ENCODE peak calls at places on chromosome 21, in nine cellular contexts. One of them, this sample, is unnamed.

GRCh38 chr21:33286600-33287456 is 20.7 kb downstream of the IL10RB start:
- DNase-seq in fibroblast of lung: peak
- DNase-seq in pancreas: no peak
- DNase-seq in adrenal gland: peak
- DNase-seq in A549: peak
- DNase-seq in CD8-positive, alpha-beta memory T cell: no peak
- DNase-seq in astrocyte of the cerebellum: peak
- DNase-seq in thoracic aorta: no peak
- DNase-seq in ovary: peak
- DNase-seq in this sample: no peak

GRCh38 chr21:37370152-37371040 is 3.8 kb downstream of the DYRK1A start:
- DNase-seq in A549: no peak
- DNase-seq in thoracic aorta: no peak
- DNase-seq in ovary: no peak
- DNase-seq in adrenal gland: no peak
- DNase-seq in astrocyte of the cerebellum: no peak
- DNase-seq in pancreas: no peak
- DNase-seq in fibroblast of lung: peak
- DNase-seq in CD8-positive, alpha-beta memory T cell: no peak
- DNase-seq in this sample: no peak

GRCh38 chr21:17451364-17451869 is 61.4 kb upstream of the CXADR start:
- DNase-seq in fibroblast of lung: peak
- DNase-seq in astrocyte of the cerebellum: peak
- DNase-seq in A549: peak
- DNase-seq in ovary: no peak
- DNase-seq in pancreas: no peak
- DNase-seq in thoracic aorta: no peak
- DNase-seq in adrenal gland: no peak
- DNase-seq in CD8-positive, alpha-beta memory T cell: no peak
- DNase-seq in this sample: no peak

GRCh38 chr21:17679002-17679600 is 66.4 kb upstream of the BTG3 start:
- DNase-seq in fibroblast of lung: peak
- DNase-seq in A549: peak
- DNase-seq in thoracic aorta: no peak
- DNase-seq in adrenal gland: no peak
- DNase-seq in pancreas: no peak
- DNase-seq in astrocyte of the cerebellum: peak
- DNase-seq in ovary: no peak
- DNase-seq in CD8-positive, alpha-beta memory T cell: peak
- DNase-seq in this sample: peak

GRCh38 chr21:31397939-31398338 is 53.9 kb upstream of the TIAM1 start:
- DNase-seq in astrocyte of the cerebellum: no peak
- DNase-seq in A549: no peak
- DNase-seq in thoracic aorta: no peak
- DNase-seq in CD8-positive, alpha-beta memory T cell: peak
- DNase-seq in pancreas: no peak
- DNase-seq in adrenal gland: no peak
- DNase-seq in ovary: no peak
- DNase-seq in fibroblast of lung: no peak
- DNase-seq in this sample: no peak

GRCh38 chr21:22421416-22422190 is 1423.4 kb downstream of the NCAM2 start:
- DNase-seq in astrocyte of the cerebellum: no peak
- DNase-seq in adrenal gland: no peak
- DNase-seq in pancreas: no peak
- DNase-seq in A549: no peak
- DNase-seq in ovary: no peak
- DNase-seq in thoracic aorta: no peak
- DNase-seq in fibroblast of lung: no peak
- DNase-seq in CD8-positive, alpha-beta memory T cell: peak
- DNase-seq in this sample: no peak

GRCh38 chr21:32312976-32313375 is 14.3 kb downstream of the MRAP start:
- DNase-seq in CD8-positive, alpha-beta memory T cell: no peak
- DNase-seq in ovary: no peak
- DNase-seq in astrocyte of the cerebellum: no peak
- DNase-seq in pancreas: no peak
- DNase-seq in adrenal gland: peak
- DNase-seq in fibroblast of lung: no peak
- DNase-seq in A549: no peak
- DNase-seq in thoracic aorta: no peak
- DNase-seq in this sample: no peak

GRCh38 chr21:43192501-43193081 is 23.8 kb downstream of the CRYAA start:
- DNase-seq in adrenal gland: peak
- DNase-seq in ovary: peak
- DNase-seq in thoracic aorta: no peak
- DNase-seq in pancreas: no peak
- DNase-seq in A549: no peak
- DNase-seq in fibroblast of lung: no peak
- DNase-seq in CD8-positive, alpha-beta memory T cell: no peak
- DNase-seq in astrocyte of the cerebellum: no peak
- DNase-seq in this sample: no peak

GRCh38 chr21:43645414-43645891 is 13.8 kb downstream of the HSF2BP start:
- DNase-seq in pancreas: no peak
- DNase-seq in A549: peak
- DNase-seq in astrocyte of the cerebellum: peak
- DNase-seq in adrenal gland: peak
- DNase-seq in ovary: peak
- DNase-seq in thoracic aorta: no peak
- DNase-seq in CD8-positive, alpha-beta memory T cell: peak
- DNase-seq in fibroblast of lung: peak
- DNase-seq in this sample: no peak

GRCh38 chr21:32132911-32133310 is 145.9 kb downstream of the MIS18A start:
- DNase-seq in ovary: no peak
- DNase-seq in fibroblast of lung: no peak
- DNase-seq in pancreas: no peak
- DNase-seq in thoracic aorta: no peak
- DNase-seq in astrocyte of the cerebellum: no peak
- DNase-seq in CD8-positive, alpha-beta memory T cell: no peak
- DNase-seq in A549: no peak
- DNase-seq in adrenal gland: no peak
- DNase-seq in this sample: no peak

GRCh38 chr21:37582613-37583012 is 216.0 kb downstream of the DYRK1A start:
- DNase-seq in astrocyte of the cerebellum: peak
- DNase-seq in ovary: peak
- DNase-seq in A549: peak
- DNase-seq in CD8-positive, alpha-beta memory T cell: no peak
- DNase-seq in pancreas: no peak
- DNase-seq in thoracic aorta: no peak
- DNase-seq in fibroblast of lung: peak
- DNase-seq in adrenal gland: peak
- DNase-seq in this sample: no peak

GRCh38 chr21:16455978-16456377 is 726.2 kb downstream of the USP25 start:
- DNase-seq in pancreas: no peak
- DNase-seq in thoracic aorta: no peak
- DNase-seq in astrocyte of the cerebellum: peak
- DNase-seq in ovary: no peak
- DNase-seq in adrenal gland: no peak
- DNase-seq in CD8-positive, alpha-beta memory T cell: no peak
- DNase-seq in A549: no peak
- DNase-seq in fibroblast of lung: peak
- DNase-seq in this sample: no peak

GRCh38 chr21:31604591-31605190 is 54.8 kb upstream of the SOD1 start:
- DNase-seq in ovary: peak
- DNase-seq in adrenal gland: peak
- DNase-seq in thoracic aorta: no peak
- DNase-seq in astrocyte of the cerebellum: peak
- DNase-seq in fibroblast of lung: peak
- DNase-seq in A549: peak
- DNase-seq in pancreas: peak
- DNase-seq in CD8-positive, alpha-beta memory T cell: peak
- DNase-seq in this sample: no peak

GRCh38 chr21:22120616-22121266 is 1122.5 kb downstream of the NCAM2 start:
- DNase-seq in CD8-positive, alpha-beta memory T cell: no peak
- DNase-seq in A549: peak
- DNase-seq in adrenal gland: no peak
- DNase-seq in astrocyte of the cerebellum: no peak
- DNase-seq in fibroblast of lung: peak
- DNase-seq in ovary: no peak
- DNase-seq in thoracic aorta: no peak
- DNase-seq in pancreas: peak
- DNase-seq in this sample: no peak

GRCh38 chr21:37751268-37751975 is 164.8 kb downstream of the KCNJ6 start:
- DNase-seq in adrenal gland: no peak
- DNase-seq in astrocyte of the cerebellum: no peak
- DNase-seq in thoracic aorta: no peak
- DNase-seq in ovary: no peak
- DNase-seq in A549: no peak
- DNase-seq in pancreas: no peak
- DNase-seq in fibroblast of lung: no peak
- DNase-seq in CD8-positive, alpha-beta memory T cell: no peak
- DNase-seq in this sample: no peak

GRCh38 chr21:44765231-44766013 is 36.2 kb downstream of the UBE2G2 start:
- DNase-seq in astrocyte of the cerebellum: no peak
- DNase-seq in thoracic aorta: no peak
- DNase-seq in adrenal gland: peak
- DNase-seq in fibroblast of lung: no peak
- DNase-seq in pancreas: no peak
- DNase-seq in ovary: no peak
- DNase-seq in A549: no peak
- DNase-seq in CD8-positive, alpha-beta memory T cell: peak
- DNase-seq in this sample: no peak
- H3K4me3 ChIP-seq in astrocyte of the cerebellum: no peak
- H3K4me3 ChIP-seq in thoracic aorta: no peak
- H3K4me3 ChIP-seq in adrenal gland: no peak
- H3K4me3 ChIP-seq in fibroblast of lung: no peak
- H3K4me3 ChIP-seq in pancreas: no peak
- H3K4me3 ChIP-seq in ovary: no peak
- H3K4me3 ChIP-seq in A549: no peak
- H3K4me3 ChIP-seq in CD8-positive, alpha-beta memory T cell: no peak
- H3K4me3 ChIP-seq in this sample: no peak

DNA sequence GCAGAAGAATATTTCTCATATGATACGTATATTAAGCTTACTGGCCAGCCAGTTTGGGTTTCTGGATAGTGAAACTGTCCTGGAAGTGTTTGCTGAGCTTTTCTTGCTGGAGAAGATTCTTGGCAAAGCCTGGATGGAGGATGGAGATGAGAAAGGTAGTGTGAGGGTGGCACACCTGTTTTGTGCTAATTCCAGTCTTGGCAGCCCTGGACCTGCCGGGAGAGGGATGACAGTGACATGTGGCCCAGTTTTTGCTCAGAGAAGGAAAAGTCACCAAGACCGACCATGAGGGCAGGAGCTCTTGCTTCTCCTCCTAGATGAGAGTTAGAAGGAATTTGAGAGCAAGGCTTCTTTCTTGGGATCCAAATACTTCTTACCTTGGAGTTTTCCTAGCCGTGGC is 34.1 kb downstream of the DOP1B start:
- DNase-seq in thoracic aorta: no peak
- DNase-seq in fibroblast of lung: no peak
- DNase-seq in ovary: no peak
- DNase-seq in adrenal gland: no peak
- DNase-seq in pancreas: no peak
- DNase-seq in astrocyte of the cerebellum: no peak
- DNase-seq in A549: no peak
- DNase-seq in CD8-positive, alpha-beta memory T cell: no peak
- DNase-seq in this sample: no peak
- H3K4me3 ChIP-seq in thoracic aorta: no peak
- H3K4me3 ChIP-seq in fibroblast of lung: no peak
- H3K4me3 ChIP-seq in ovary: no peak
- H3K4me3 ChIP-seq in adrenal gland: no peak
- H3K4me3 ChIP-seq in pancreas: no peak
- H3K4me3 ChIP-seq in astrocyte of the cerebellum: no peak
- H3K4me3 ChIP-seq in A549: no peak
- H3K4me3 ChIP-seq in CD8-positive, alpha-beta memory T cell: no peak
- H3K4me3 ChIP-seq in this sample: no peak

DNA sequence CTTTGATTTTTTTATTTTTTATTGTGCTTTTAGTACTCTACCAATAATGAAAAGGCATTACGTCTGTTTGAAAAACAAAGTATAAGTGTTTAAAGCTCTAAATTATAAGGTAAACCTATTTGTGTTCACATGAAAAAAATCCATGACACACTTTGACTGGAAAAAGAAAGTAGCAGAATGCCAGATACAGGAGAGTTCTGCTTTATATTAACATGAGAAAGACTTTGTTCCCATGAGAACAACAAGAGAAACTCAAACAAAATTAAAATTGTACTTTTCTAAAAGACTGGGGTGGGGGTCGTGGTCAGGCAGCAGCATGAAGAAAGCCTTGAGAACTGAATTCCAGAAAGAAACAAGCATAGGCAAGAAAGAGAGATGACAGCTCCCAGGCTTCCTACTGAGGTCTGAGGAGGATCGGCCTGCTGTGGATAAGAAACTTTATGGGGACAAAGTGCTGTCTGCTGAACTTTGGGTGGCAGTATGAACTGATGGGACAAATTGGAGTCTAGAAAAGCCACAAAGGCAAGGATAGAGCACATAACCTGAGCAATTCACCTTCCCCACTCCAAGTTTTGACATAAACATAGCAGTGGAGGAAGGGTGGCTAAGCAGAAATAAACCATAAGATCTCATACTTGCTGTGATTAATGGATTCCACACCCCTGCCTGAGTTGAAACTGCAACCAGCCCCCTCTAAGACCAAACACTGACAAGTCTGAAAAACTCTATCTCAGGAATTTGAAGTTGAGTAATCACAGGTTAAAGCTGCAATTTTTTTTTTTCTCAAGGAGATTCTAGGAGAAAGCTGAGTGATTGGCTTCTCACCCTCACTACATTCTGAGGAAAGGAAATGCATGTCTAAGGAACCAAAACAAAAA is 43.7 kb downstream of the COL6A1 start:
- DNase-seq in A549: no peak
- DNase-seq in adrenal gland: no peak
- DNase-seq in astrocyte of the cerebellum: no peak
- DNase-seq in pancreas: no peak
- DNase-seq in thoracic aorta: no peak
- DNase-seq in CD8-positive, alpha-beta memory T cell: no peak
- DNase-seq in ovary: no peak
- DNase-seq in fibroblast of lung: no peak
- DNase-seq in this sample: peak
- H3K4me3 ChIP-seq in A549: no peak
- H3K4me3 ChIP-seq in adrenal gland: no peak
- H3K4me3 ChIP-seq in astrocyte of the cerebellum: no peak
- H3K4me3 ChIP-seq in pancreas: no peak
- H3K4me3 ChIP-seq in thoracic aorta: no peak
- H3K4me3 ChIP-seq in CD8-positive, alpha-beta memory T cell: no peak
- H3K4me3 ChIP-seq in ovary: no peak
- H3K4me3 ChIP-seq in fibroblast of lung: no peak
- H3K4me3 ChIP-seq in this sample: no peak

GRCh38 chr21:41425588-41425953 is 468 bp upstream of the MX1 start:
- DNase-seq in fibroblast of lung: no peak
- DNase-seq in A549: no peak
- DNase-seq in ovary: no peak
- DNase-seq in CD8-positive, alpha-beta memory T cell: no peak
- DNase-seq in pancreas: no peak
- DNase-seq in adrenal gland: no peak
- DNase-seq in astrocyte of the cerebellum: no peak
- DNase-seq in thoracic aorta: no peak
- DNase-seq in this sample: no peak
- H3K4me3 ChIP-seq in fibroblast of lung: peak
- H3K4me3 ChIP-seq in A549: peak
- H3K4me3 ChIP-seq in ovary: peak
- H3K4me3 ChIP-seq in CD8-positive, alpha-beta memory T cell: peak
- H3K4me3 ChIP-seq in pancreas: peak
- H3K4me3 ChIP-seq in adrenal gland: peak
- H3K4me3 ChIP-seq in astrocyte of the cerebellum: peak
- H3K4me3 ChIP-seq in thoracic aorta: peak
- H3K4me3 ChIP-seq in this sample: peak

DNA sequence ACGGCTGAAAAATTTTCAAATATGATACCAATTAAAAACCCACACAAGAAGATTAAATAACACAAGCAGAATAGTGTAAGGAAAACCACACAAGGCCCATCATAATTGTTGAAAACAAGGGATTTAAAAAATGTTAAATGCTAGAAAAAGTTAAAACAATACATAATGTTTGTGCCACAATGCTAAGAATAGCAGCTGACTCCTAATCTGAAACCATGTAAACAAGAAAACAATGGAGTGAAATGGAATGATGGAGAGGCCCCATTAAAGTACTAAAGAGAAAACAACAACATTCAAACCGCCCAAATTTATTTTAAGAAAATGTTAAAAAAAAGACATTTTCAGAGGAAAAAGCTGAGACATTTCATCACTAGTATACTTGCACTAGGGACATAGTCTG is 663.6 kb upstream of the NCAM2 start:
- DNase-seq in CD8-positive, alpha-beta memory T cell: no peak
- DNase-seq in A549: no peak
- DNase-seq in ovary: no peak
- DNase-seq in thoracic aorta: no peak
- DNase-seq in fibroblast of lung: no peak
- DNase-seq in adrenal gland: no peak
- DNase-seq in astrocyte of the cerebellum: no peak
- DNase-seq in pancreas: no peak
- DNase-seq in this sample: no peak
- H3K4me3 ChIP-seq in CD8-positive, alpha-beta memory T cell: no peak
- H3K4me3 ChIP-seq in A549: no peak
- H3K4me3 ChIP-seq in ovary: no peak
- H3K4me3 ChIP-seq in thoracic aorta: no peak
- H3K4me3 ChIP-seq in fibroblast of lung: no peak
- H3K4me3 ChIP-seq in adrenal gland: no peak
- H3K4me3 ChIP-seq in astrocyte of the cerebellum: no peak
- H3K4me3 ChIP-seq in pancreas: no peak
- H3K4me3 ChIP-seq in this sample: no peak